ENCODE peak calls at places on chromosomes 3 and 15, in five cellular contexts. Z is ELF-1, V is GM04504, E is bronchial epithelial cell, R is HEK293T. T is an unnamed sample.

GRCh38 chr15:88040516-88040915 is 216.0 kb downstream of the NTRK3 start:
- DNase-seq in V (no peak), R (no peak), Z (no peak), E (no peak), T (no peak)

GRCh38 chr3:165206454-165207266 is 10.5 kb upstream of the SLITRK3 start:
- DNase-seq in E (peak), Z (peak), V (peak), R (peak), T (peak)

GRCh38 chr3:177935008-177935407 is 601.2 kb upstream of the KCNMB2 start:
- DNase-seq in R (no peak), E (no peak), V (no peak), Z (peak), T (no peak)

GRCh38 chr15:62799919-62800318 is 242.6 kb upstream of the TPM1 start:
- DNase-seq in R (no peak), V (no peak), E (no peak), Z (no peak), T (no peak)

GRCh38 chr3:119352863-119353527 is 58.8 kb downstream of the ARHGAP31 start:
- DNase-seq in R (no peak), Z (peak), E (peak), V (peak), T (peak)

GRCh38 chr3:125045965-125046364 is 9.8 kb downstream of the HEG1 start:
- DNase-seq in E (peak), V (no peak), Z (no peak), R (no peak), T (peak)

GRCh38 chr3:133455960-133456359 is 56.1 kb downstream of the BFSP2 start:
- DNase-seq in R (no peak), V (no peak), Z (peak), E (peak), T (no peak)

GRCh38 chr3:54622688-54623087 is 305.2 kb downstream of the LRTM1 start:
- DNase-seq in Z (no peak), E (no peak), V (no peak), R (no peak), T (no peak)

GRCh38 chr3:150243466-150243865 is 164.6 kb upstream of the TSC22D2 start:
- DNase-seq in R (no peak), E (no peak), V (no peak), Z (no peak), T (no peak)

GRCh38 chr3:98557324-98558010 is 25.7 kb downstream of the GPR15 start:
- DNase-seq in Z (no peak), E (peak), R (no peak), V (no peak), T (no peak)

GRCh38 chr3:71245971-71246860 is 337.3 kb downstream of the FOXP1 start:
- DNase-seq in Z (peak), V (no peak), R (no peak), E (no peak), T (no peak)

GRCh38 chr3:168002786-168003368 is 92.8 kb downstream of the GOLIM4 start:
- DNase-seq in R (no peak), Z (no peak), E (peak), V (no peak), T (peak)

GRCh38 chr3:137343283-137343682 is 385.5 kb downstream of the IL20RB start:
- DNase-seq in E (no peak), R (no peak), Z (no peak), V (no peak), T (no peak)

GRCh38 chr15:70964686-70965085 is 72.1 kb downstream of the LRRC49 start:
- DNase-seq in R (no peak), V (no peak), E (no peak), Z (no peak), T (no peak)

GRCh38 chr3:36461588-36461987 is 81.3 kb downstream of the STAC start:
- DNase-seq in R (no peak), V (no peak), E (no peak), Z (no peak), T (peak)

GRCh38 chr15:49145651-49146609 is 9.5 kb downstream of the COPS2 start:
- DNase-seq in Z (no peak), V (no peak), E (peak), R (peak), T (no peak)

GRCh38 chr3:22490747-22491146 is 712.4 kb upstream of the UBE2E2 start:
- DNase-seq in E (no peak), V (no peak), R (no peak), Z (no peak), T (no peak)

GRCh38 chr15:23687143-23687470 is at the start of gene NDN:
- DNase-seq in V (no peak), Z (peak), R (no peak), E (no peak), T (peak)

GRCh38 chr3:67349551-67350174 is 304.7 kb downstream of the SUCLG2 start:
- DNase-seq in Z (no peak), R (no peak), E (peak), V (no peak), T (peak)

GRCh38 chr15:65409284-65409631 is 13.5 kb downstream of the IGDCC4 start:
- DNase-seq in E (peak), Z (no peak), V (peak), R (no peak), T (peak)

GRCh38 chr3:15264486-15264885 is 58.4 kb downstream of the CAPN7 start:
- DNase-seq in Z (no peak), R (no peak), V (no peak), E (no peak), T (peak)

GRCh38 chr3:178966299-178967183 is 105.1 kb downstream of the ZMAT3 start:
- DNase-seq in V (peak), Z (no peak), E (peak), R (no peak), T (no peak)

GRCh38 chr3:150038830-150039229 is 68.1 kb upstream of the PFN2 start:
- DNase-seq in Z (no peak), R (no peak), V (no peak), E (no peak), T (no peak)

GRCh38 chr15:75109021-75109690 is 85.8 kb downstream of the PPCDC start:
- DNase-seq in Z (no peak), E (no peak), R (no peak), V (no peak), T (no peak)

T was measured in stromal cell of bone marrow.